ENCODE peak calls at places on chromosomes 5 and 9, in ten cellular contexts. D is H54, I is MG63, T is M059J, P is tibial nerve, O is RWPE1, C is T1000, L is NAMALWA, H is pancreas, S is hepatic stellate cell. E is an unnamed sample.

GRCh38 chr5:131280417-131280816 is 16.6 kb downstream of the CDC42SE2 start:
- DNase-seq in O (no peak), P (no peak), I (no peak), H (no peak), L (no peak), T (no peak), S (no peak), C (no peak), D (no peak), E (no peak)

GRCh38 chr5:124162782-124163532 is 583.5 kb downstream of the ZNF608 start:
- DNase-seq in C (no peak), D (no peak), P (no peak), H (peak; percentile 61), O (peak; percentile 15), I (peak; percentile 13), S (no peak), T (no peak), L (peak; percentile 54), E (no peak)

GRCh38 chr9:72203205-72203803 is 54.1 kb downstream of the GDA start:
- DNase-seq in I (no peak), O (peak; percentile 74), T (peak; percentile 60), D (peak; percentile 60), S (peak; percentile 37), L (peak; percentile 39), C (no peak), P (no peak), H (no peak), E (no peak)

GRCh38 chr9:136050706-136051567 is 44.2 kb downstream of the NACC2 start:
- DNase-seq in S (no peak), C (no peak), P (no peak), O (peak; percentile 67), T (peak; percentile 6), L (no peak), I (no peak), H (peak; percentile 73), D (no peak), E (no peak)

GRCh38 chr5:35012796-35013195 is 35.0 kb downstream of the AGXT2 start:
- DNase-seq in S (no peak), P (no peak), I (no peak), L (no peak), D (no peak), H (no peak), O (no peak), C (no peak), T (peak; percentile 30), E (no peak)

GRCh38 chr5:54275361-54275760 is 35.0 kb downstream of the ARL15 start:
- DNase-seq in C (no peak), I (no peak), T (no peak), S (peak; percentile 35), D (no peak), H (no peak), O (no peak), L (no peak), P (no peak), E (no peak)

GRCh38 chr9:111957856-111958631 is 61.4 kb downstream of the UGCG start:
- DNase-seq in T (peak; percentile 94), P (no peak), L (no peak), D (peak; percentile 46), I (peak; percentile 81), S (peak; percentile 63), C (peak; percentile 35), H (no peak), O (peak; percentile 96), E (no peak)

GRCh38 chr5:71924980-71925379 is 182.3 kb upstream of the MAP1B start:
- DNase-seq in P (no peak), H (no peak), O (no peak), C (no peak), T (peak; percentile 65), D (no peak), S (no peak), I (peak; percentile 39), L (no peak), E (no peak)

E was measured in T follicular helper cell.